ENCODE peak calls at places on chromosomes 16 and 17, in eight cellular contexts. One of them, this sample, is unnamed.

GRCh38 chr16:27103954-27104353 is 37.2 kb downstream of the C16orf82 start:
- DNase-seq in left cardiac atrium: no peak
- DNase-seq in stimulated activated CD8-positive, alpha-beta memory T cell treated with anti-CD3 and anti-CD28 coated beads, Interleukin-7, amount 100 ng/mL, for 1 hour: no peak
- DNase-seq in left colon: no peak
- DNase-seq in psoas muscle: no peak
- DNase-seq in stromal cell of bone marrow: no peak
- DNase-seq in heart left ventricle: no peak
- DNase-seq in A172: no peak
- DNase-seq in this sample: no peak

GRCh38 chr16:4016648-4017047 is 99.6 kb downstream of the ADCY9 start:
- DNase-seq in psoas muscle: no peak
- DNase-seq in stromal cell of bone marrow: peak
- DNase-seq in left colon: no peak
- DNase-seq in heart left ventricle: no peak
- DNase-seq in A172: no peak
- DNase-seq in stimulated activated CD8-positive, alpha-beta memory T cell treated with anti-CD3 and anti-CD28 coated beads, Interleukin-7, amount 100 ng/mL, for 1 hour: no peak
- DNase-seq in left cardiac atrium: no peak
- DNase-seq in this sample: no peak

GRCh38 chr17:76327689-76328088 is 19.6 kb upstream of the QRICH2 start:
- DNase-seq in stimulated activated CD8-positive, alpha-beta memory T cell treated with anti-CD3 and anti-CD28 coated beads, Interleukin-7, amount 100 ng/mL, for 1 hour: no peak
- DNase-seq in psoas muscle: no peak
- DNase-seq in stromal cell of bone marrow: no peak
- DNase-seq in left cardiac atrium: no peak
- DNase-seq in heart left ventricle: no peak
- DNase-seq in A172: no peak
- DNase-seq in left colon: no peak
- DNase-seq in this sample: no peak

GRCh38 chr17:18191071-18191667 is 7.5 kb downstream of the ALKBH5 start:
- DNase-seq in stromal cell of bone marrow: no peak
- DNase-seq in stimulated activated CD8-positive, alpha-beta memory T cell treated with anti-CD3 and anti-CD28 coated beads, Interleukin-7, amount 100 ng/mL, for 1 hour: no peak
- DNase-seq in psoas muscle: no peak
- DNase-seq in heart left ventricle: peak
- DNase-seq in left cardiac atrium: peak
- DNase-seq in left colon: no peak
- DNase-seq in A172: no peak
- DNase-seq in this sample: no peak

GRCh38 chr17:2898255-2898926 is 102.2 kb downstream of the RAP1GAP2 start:
- DNase-seq in stromal cell of bone marrow: no peak
- DNase-seq in stimulated activated CD8-positive, alpha-beta memory T cell treated with anti-CD3 and anti-CD28 coated beads, Interleukin-7, amount 100 ng/mL, for 1 hour: no peak
- DNase-seq in left colon: peak
- DNase-seq in A172: no peak
- DNase-seq in psoas muscle: no peak
- DNase-seq in left cardiac atrium: no peak
- DNase-seq in heart left ventricle: no peak
- DNase-seq in this sample: no peak

GRCh38 chr16:10878644-10879498 is 1.9 kb downstream of the CIITA start:
- DNase-seq in A172: peak
- DNase-seq in psoas muscle: peak
- DNase-seq in left cardiac atrium: peak
- DNase-seq in stromal cell of bone marrow: peak
- DNase-seq in left colon: peak
- DNase-seq in stimulated activated CD8-positive, alpha-beta memory T cell treated with anti-CD3 and anti-CD28 coated beads, Interleukin-7, amount 100 ng/mL, for 1 hour: no peak
- DNase-seq in heart left ventricle: peak
- DNase-seq in this sample: no peak

GRCh38 chr17:41402161-41402560 is 4.8 kb upstream of the KRT31 start:
- DNase-seq in left cardiac atrium: no peak
- DNase-seq in heart left ventricle: no peak
- DNase-seq in left colon: no peak
- DNase-seq in psoas muscle: no peak
- DNase-seq in A172: peak
- DNase-seq in stimulated activated CD8-positive, alpha-beta memory T cell treated with anti-CD3 and anti-CD28 coated beads, Interleukin-7, amount 100 ng/mL, for 1 hour: no peak
- DNase-seq in stromal cell of bone marrow: no peak
- DNase-seq in this sample: no peak

GRCh38 chr17:4263282-4264215 is at the start of gene ANKFY1:
- DNase-seq in A172: peak
- DNase-seq in psoas muscle: peak
- DNase-seq in left colon: peak
- DNase-seq in heart left ventricle: peak
- DNase-seq in stromal cell of bone marrow: peak
- DNase-seq in left cardiac atrium: peak
- DNase-seq in stimulated activated CD8-positive, alpha-beta memory T cell treated with anti-CD3 and anti-CD28 coated beads, Interleukin-7, amount 100 ng/mL, for 1 hour: peak
- DNase-seq in this sample: peak

GRCh38 chr16:57380671-57381462 is 8.6 kb downstream of the CX3CL1 start:
- DNase-seq in left colon: no peak
- DNase-seq in stromal cell of bone marrow: no peak
- DNase-seq in psoas muscle: no peak
- DNase-seq in A172: peak
- DNase-seq in left cardiac atrium: no peak
- DNase-seq in stimulated activated CD8-positive, alpha-beta memory T cell treated with anti-CD3 and anti-CD28 coated beads, Interleukin-7, amount 100 ng/mL, for 1 hour: no peak
- DNase-seq in heart left ventricle: no peak
- DNase-seq in this sample: no peak

GRCh38 chr16:57661936-57662906 is 5.9 kb upstream of the ADGRG3 start:
- DNase-seq in A172: no peak
- DNase-seq in left colon: no peak
- DNase-seq in left cardiac atrium: no peak
- DNase-seq in stromal cell of bone marrow: no peak
- DNase-seq in psoas muscle: no peak
- DNase-seq in stimulated activated CD8-positive, alpha-beta memory T cell treated with anti-CD3 and anti-CD28 coated beads, Interleukin-7, amount 100 ng/mL, for 1 hour: no peak
- DNase-seq in heart left ventricle: no peak
- DNase-seq in this sample: no peak

GRCh38 chr17:50052822-50053653 is 2.9 kb upstream of the ITGA3 start:
- DNase-seq in A172: peak
- DNase-seq in psoas muscle: peak
- DNase-seq in stromal cell of bone marrow: no peak
- DNase-seq in stimulated activated CD8-positive, alpha-beta memory T cell treated with anti-CD3 and anti-CD28 coated beads, Interleukin-7, amount 100 ng/mL, for 1 hour: no peak
- DNase-seq in heart left ventricle: peak
- DNase-seq in left cardiac atrium: peak
- DNase-seq in left colon: no peak
- DNase-seq in this sample: no peak

GRCh38 chr17:77408284-77408683 is 267.5 kb downstream of the SEC14L1 start:
- DNase-seq in left cardiac atrium: no peak
- DNase-seq in psoas muscle: no peak
- DNase-seq in left colon: no peak
- DNase-seq in stromal cell of bone marrow: no peak
- DNase-seq in stimulated activated CD8-positive, alpha-beta memory T cell treated with anti-CD3 and anti-CD28 coated beads, Interleukin-7, amount 100 ng/mL, for 1 hour: no peak
- DNase-seq in A172: no peak
- DNase-seq in heart left ventricle: no peak
- DNase-seq in this sample: no peak

GRCh38 chr17:41496803-41497484 is 7.2 kb upstream of the KRT36 start:
- DNase-seq in stimulated activated CD8-positive, alpha-beta memory T cell treated with anti-CD3 and anti-CD28 coated beads, Interleukin-7, amount 100 ng/mL, for 1 hour: no peak
- DNase-seq in stromal cell of bone marrow: peak
- DNase-seq in left colon: peak
- DNase-seq in A172: peak
- DNase-seq in heart left ventricle: peak
- DNase-seq in left cardiac atrium: peak
- DNase-seq in psoas muscle: peak
- DNase-seq in this sample: no peak

GRCh38 chr16:27721548-27722265 is 171.8 kb downstream of the KATNIP start:
- DNase-seq in left cardiac atrium: peak
- DNase-seq in left colon: peak
- DNase-seq in stromal cell of bone marrow: peak
- DNase-seq in psoas muscle: peak
- DNase-seq in heart left ventricle: peak
- DNase-seq in stimulated activated CD8-positive, alpha-beta memory T cell treated with anti-CD3 and anti-CD28 coated beads, Interleukin-7, amount 100 ng/mL, for 1 hour: no peak
- DNase-seq in A172: no peak
- DNase-seq in this sample: no peak

GRCh38 chr17:73371285-73371684 is 59.5 kb upstream of the CDC42EP4 start:
- DNase-seq in heart left ventricle: no peak
- DNase-seq in left cardiac atrium: no peak
- DNase-seq in A172: peak
- DNase-seq in stromal cell of bone marrow: peak
- DNase-seq in stimulated activated CD8-positive, alpha-beta memory T cell treated with anti-CD3 and anti-CD28 coated beads, Interleukin-7, amount 100 ng/mL, for 1 hour: no peak
- DNase-seq in left colon: no peak
- DNase-seq in psoas muscle: no peak
- DNase-seq in this sample: no peak

GRCh38 chr17:32021618-32021955 is 14.4 kb downstream of the LRRC37B start:
- DNase-seq in heart left ventricle: no peak
- DNase-seq in psoas muscle: no peak
- DNase-seq in stromal cell of bone marrow: no peak
- DNase-seq in stimulated activated CD8-positive, alpha-beta memory T cell treated with anti-CD3 and anti-CD28 coated beads, Interleukin-7, amount 100 ng/mL, for 1 hour: no peak
- DNase-seq in left cardiac atrium: no peak
- DNase-seq in A172: no peak
- DNase-seq in left colon: no peak
- DNase-seq in this sample: no peak

GRCh38 chr17:81514735-81515529 is 2.3 kb upstream of the ACTG1 start:
- DNase-seq in left colon: peak
- DNase-seq in left cardiac atrium: peak
- DNase-seq in heart left ventricle: peak
- DNase-seq in stimulated activated CD8-positive, alpha-beta memory T cell treated with anti-CD3 and anti-CD28 coated beads, Interleukin-7, amount 100 ng/mL, for 1 hour: no peak
- DNase-seq in psoas muscle: peak
- DNase-seq in A172: peak
- DNase-seq in stromal cell of bone marrow: peak
- DNase-seq in this sample: peak

This sample was measured in cerebellum.